ENCODE peak calls at places on chromosomes 11 and 22, in four cellular contexts. One of them, this sample, is unnamed. For H3K36me3 and H3K9me3, the result is how much of the 10 kb centered on the place peaks cover.

GRCh38 chr22:35386670-35387288 is 5.9 kb downstream of the HMOX1 start:
- DNase-seq in gastrocnemius medialis: no peak
- DNase-seq in SK-N-MC: no peak
- DNase-seq in mucosa of descending colon: no peak
- DNase-seq in this sample: no peak

GRCh38 chr11:19988598-19988997 is 171.7 kb downstream of the DBX1 start:
- DNase-seq in SK-N-MC: no peak
- DNase-seq in mucosa of descending colon: no peak
- DNase-seq in gastrocnemius medialis: peak
- DNase-seq in this sample: peak

GRCh38 chr11:10934293-10934850 is 76.5 kb upstream of the ZBED5 start:
- DNase-seq in SK-N-MC: no peak
- DNase-seq in mucosa of descending colon: peak
- DNase-seq in gastrocnemius medialis: no peak
- DNase-seq in this sample: no peak

GRCh38 chr11:1077417-1078119 is 2.9 kb downstream of the MUC2 start:
- DNase-seq in gastrocnemius medialis: no peak
- DNase-seq in SK-N-MC: no peak
- DNase-seq in mucosa of descending colon: no peak
- DNase-seq in this sample: no peak

GRCh38 chr11:7551571-7551970 is 37.8 kb downstream of the PPFIBP2 start:
- DNase-seq in SK-N-MC: no peak
- DNase-seq in mucosa of descending colon: no peak
- DNase-seq in gastrocnemius medialis: no peak
- DNase-seq in this sample: no peak

GRCh38 chr11:6531267-6531752 is 34.2 kb downstream of the DNHD1 start:
- DNase-seq in mucosa of descending colon: peak
- DNase-seq in gastrocnemius medialis: no peak
- DNase-seq in SK-N-MC: peak
- DNase-seq in this sample: no peak

GRCh38 chr11:118923721-118924587 is 1.8 kb downstream of the BCL9L start:
- DNase-seq in gastrocnemius medialis: peak
- DNase-seq in SK-N-MC: no peak
- DNase-seq in mucosa of descending colon: peak
- DNase-seq in this sample: no peak

GRCh38 chr11:488992-489391 is 18.1 kb downstream of the RNH1 start:
- DNase-seq in SK-N-MC: no peak
- DNase-seq in mucosa of descending colon: peak
- DNase-seq in gastrocnemius medialis: no peak
- DNase-seq in this sample: no peak

GRCh38 chr22:36865346-36865745 is 4.5 kb downstream of the NCF4 start:
- DNase-seq in mucosa of descending colon: no peak
- DNase-seq in SK-N-MC: no peak
- DNase-seq in gastrocnemius medialis: no peak
- DNase-seq in this sample: peak

GRCh38 chr11:2976289-2977063 is 15.7 kb downstream of the NAP1L4 start:
- DNase-seq in mucosa of descending colon: no peak
- DNase-seq in SK-N-MC: no peak
- DNase-seq in gastrocnemius medialis: no peak
- DNase-seq in this sample: no peak

GRCh38 chr11:2975594-2975993 is 16.5 kb downstream of the NAP1L4 start:
- DNase-seq in gastrocnemius medialis: peak
- DNase-seq in SK-N-MC: no peak
- DNase-seq in mucosa of descending colon: no peak
- DNase-seq in this sample: no peak

GRCh38 chr11:2974272-2974671 is 17.9 kb downstream of the NAP1L4 start:
- DNase-seq in mucosa of descending colon: no peak
- DNase-seq in SK-N-MC: no peak
- DNase-seq in gastrocnemius medialis: no peak
- DNase-seq in this sample: no peak

GRCh38 chr11:2980168-2980840 is 11.8 kb downstream of the NAP1L4 start:
- DNase-seq in SK-N-MC: no peak
- DNase-seq in gastrocnemius medialis: no peak
- DNase-seq in mucosa of descending colon: no peak
- DNase-seq in this sample: no peak

DNA sequence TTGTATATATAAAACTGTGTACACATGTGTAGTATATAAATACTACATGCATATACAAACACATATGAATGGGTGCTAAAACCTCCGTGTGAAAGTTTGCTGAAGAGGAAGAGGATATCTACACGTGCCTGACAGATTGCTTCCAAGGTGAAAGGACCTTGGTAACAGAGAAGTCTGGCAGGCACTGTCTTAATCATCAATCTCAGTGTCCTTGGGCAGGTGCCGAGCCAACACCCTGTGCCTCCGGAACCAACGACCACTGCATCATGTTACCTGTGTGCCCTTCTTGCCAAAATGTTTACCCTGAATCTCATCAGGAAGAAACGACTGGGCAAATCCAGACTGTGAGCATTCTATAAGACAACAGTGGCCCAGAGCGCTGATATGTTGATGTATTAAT is 15.0 kb downstream of the NAP1L4 start:
- DNase-seq in gastrocnemius medialis: peak
- DNase-seq in SK-N-MC: no peak
- DNase-seq in mucosa of descending colon: no peak
- DNase-seq in this sample: no peak
- H3K36me3 ChIP-seq in gastrocnemius medialis: under half
- H3K36me3 ChIP-seq in SK-N-MC: half or more
- H3K36me3 ChIP-seq in mucosa of descending colon: under half
- H3K36me3 ChIP-seq in this sample: under half

GRCh38 chr11:124725719-124726105 is 14.0 kb upstream of the NRGN start:
- DNase-seq in mucosa of descending colon: no peak
- DNase-seq in SK-N-MC: no peak
- DNase-seq in gastrocnemius medialis: no peak
- DNase-seq in this sample: no peak

GRCh38 chr11:124722176-124722575 is 17.6 kb upstream of the NRGN start:
- DNase-seq in mucosa of descending colon: no peak
- DNase-seq in gastrocnemius medialis: no peak
- DNase-seq in SK-N-MC: no peak
- DNase-seq in this sample: no peak

GRCh38 chr11:124719534-124719933 is 20.2 kb upstream of the NRGN start:
- DNase-seq in mucosa of descending colon: no peak
- DNase-seq in gastrocnemius medialis: no peak
- DNase-seq in SK-N-MC: no peak
- DNase-seq in this sample: no peak

DNA sequence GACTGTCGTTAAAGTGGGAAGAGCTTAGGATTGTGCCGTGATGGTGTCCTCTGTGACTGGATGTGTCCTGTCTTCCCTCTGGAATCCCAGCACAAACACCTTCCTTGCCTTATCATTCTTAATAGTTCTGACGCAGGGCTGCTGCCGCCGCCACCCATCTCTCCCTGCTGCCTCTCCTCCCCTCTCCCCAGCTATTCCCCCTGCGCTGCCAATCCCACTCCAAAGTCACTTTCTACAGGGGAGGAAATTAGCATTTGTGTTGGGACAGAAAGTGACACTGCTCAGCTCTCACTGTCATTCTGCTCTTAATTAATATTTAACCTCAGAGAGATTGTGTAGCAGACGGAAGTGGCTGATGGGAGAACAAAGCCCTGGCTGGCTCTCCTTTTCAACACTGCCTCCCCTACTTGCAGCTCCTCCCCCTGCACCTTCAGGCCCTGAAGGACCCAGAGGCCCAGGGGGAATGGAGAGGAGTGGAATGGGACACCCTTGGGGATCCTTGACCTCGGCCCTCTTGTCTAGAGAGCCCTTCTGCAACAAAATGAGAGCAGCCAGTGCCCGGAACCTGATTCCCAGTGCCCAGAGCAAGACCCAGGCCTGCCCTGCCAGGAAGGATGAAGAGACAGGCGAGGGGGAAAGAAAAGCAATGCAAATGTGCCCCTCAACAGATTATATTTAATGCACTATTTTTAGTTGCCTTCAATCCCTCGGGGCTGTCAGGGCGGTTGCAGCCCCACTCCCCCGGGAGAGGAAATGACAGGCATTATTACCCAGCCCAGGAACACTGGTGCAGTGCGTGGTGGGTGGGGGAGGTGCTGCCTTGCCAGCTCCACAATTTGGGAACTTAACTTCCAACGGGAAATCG is 14.7 kb upstream of the NRGN start:
- DNase-seq in SK-N-MC: no peak
- DNase-seq in gastrocnemius medialis: no peak
- DNase-seq in mucosa of descending colon: peak
- DNase-seq in this sample: no peak
- H3K4me3 ChIP-seq in SK-N-MC: peak
- H3K4me3 ChIP-seq in gastrocnemius medialis: no peak
- H3K4me3 ChIP-seq in mucosa of descending colon: no peak
- H3K4me3 ChIP-seq in this sample: no peak

GRCh38 chr22:48573766-48574165 is 1253.9 kb downstream of the BRD1 start:
- DNase-seq in mucosa of descending colon: no peak
- DNase-seq in gastrocnemius medialis: no peak
- DNase-seq in SK-N-MC: no peak
- DNase-seq in this sample: no peak

GRCh38 chr22:48575567-48576332 is 1251.9 kb downstream of the BRD1 start:
- DNase-seq in SK-N-MC: no peak
- DNase-seq in mucosa of descending colon: no peak
- DNase-seq in gastrocnemius medialis: no peak
- DNase-seq in this sample: no peak

GRCh38 chr22:48570912-48571311 is 1256.8 kb downstream of the BRD1 start:
- DNase-seq in mucosa of descending colon: no peak
- DNase-seq in gastrocnemius medialis: no peak
- DNase-seq in SK-N-MC: no peak
- DNase-seq in this sample: no peak

GRCh38 chr22:48574776-48575566 is 1252.7 kb downstream of the BRD1 start:
- DNase-seq in SK-N-MC: no peak
- DNase-seq in mucosa of descending colon: peak
- DNase-seq in gastrocnemius medialis: no peak
- DNase-seq in this sample: peak

DNA sequence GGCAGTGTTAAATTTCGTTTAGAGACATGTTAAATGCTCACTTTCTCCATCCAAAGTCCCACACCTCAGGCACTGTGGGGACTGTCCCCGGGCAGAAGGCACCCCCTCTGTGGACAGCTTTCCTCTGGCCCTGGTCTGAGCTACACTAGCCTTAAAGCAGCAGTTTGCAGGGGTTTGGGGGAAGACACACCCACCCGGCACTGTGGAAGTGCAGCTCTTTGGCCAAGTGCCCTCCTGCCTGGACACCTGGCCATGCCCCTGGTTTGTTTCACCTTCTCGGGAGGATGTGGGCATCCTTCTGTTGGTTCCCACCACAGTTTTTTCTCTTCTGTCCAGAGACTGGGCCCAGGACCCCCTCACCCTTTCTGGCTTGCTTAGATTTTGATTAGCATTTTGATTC is 1254.7 kb downstream of the BRD1 start:
- DNase-seq in gastrocnemius medialis: no peak
- DNase-seq in mucosa of descending colon: no peak
- DNase-seq in SK-N-MC: no peak
- DNase-seq in this sample: no peak
- H3K9me3 ChIP-seq in gastrocnemius medialis: under half
- H3K9me3 ChIP-seq in mucosa of descending colon: under half
- H3K9me3 ChIP-seq in SK-N-MC: under half
- H3K9me3 ChIP-seq in this sample: under half

GRCh38 chr11:73366265-73366610 is 10.0 kb upstream of the RELT start:
- DNase-seq in gastrocnemius medialis: no peak
- DNase-seq in mucosa of descending colon: no peak
- DNase-seq in SK-N-MC: no peak
- DNase-seq in this sample: no peak

GRCh38 chr11:73363147-73363546 is 13.1 kb upstream of the RELT start:
- DNase-seq in mucosa of descending colon: no peak
- DNase-seq in gastrocnemius medialis: no peak
- DNase-seq in SK-N-MC: no peak
- DNase-seq in this sample: no peak

GRCh38 chr11:73366953-73367352 is 9.2 kb upstream of the RELT start:
- DNase-seq in mucosa of descending colon: no peak
- DNase-seq in SK-N-MC: no peak
- DNase-seq in gastrocnemius medialis: no peak
- DNase-seq in this sample: no peak

GRCh38 chr11:73365352-73366264 is 10.6 kb upstream of the RELT start:
- DNase-seq in gastrocnemius medialis: no peak
- DNase-seq in mucosa of descending colon: no peak
- DNase-seq in SK-N-MC: no peak
- DNase-seq in this sample: no peak

GRCh38 chr11:73367482-73368024 is 8.6 kb upstream of the RELT start:
- DNase-seq in SK-N-MC: no peak
- DNase-seq in gastrocnemius medialis: no peak
- DNase-seq in mucosa of descending colon: no peak
- DNase-seq in this sample: no peak
- H3K36me3 ChIP-seq in SK-N-MC: under half
- H3K36me3 ChIP-seq in gastrocnemius medialis: under half
- H3K36me3 ChIP-seq in mucosa of descending colon: under half
- H3K36me3 ChIP-seq in this sample: under half

GRCh38 chr11:68264244-68264643 is 7.5 kb downstream of the C11orf24 start:
- DNase-seq in mucosa of descending colon: no peak
- DNase-seq in gastrocnemius medialis: no peak
- DNase-seq in SK-N-MC: no peak
- DNase-seq in this sample: no peak
- H3K4me3 ChIP-seq in mucosa of descending colon: no peak
- H3K4me3 ChIP-seq in gastrocnemius medialis: no peak
- H3K4me3 ChIP-seq in SK-N-MC: no peak
- H3K4me3 ChIP-seq in this sample: no peak

GRCh38 chr22:48644108-48644507 is 1183.6 kb downstream of the BRD1 start:
- DNase-seq in gastrocnemius medialis: no peak
- DNase-seq in mucosa of descending colon: no peak
- DNase-seq in SK-N-MC: no peak
- DNase-seq in this sample: peak
- H3K9me3 ChIP-seq in gastrocnemius medialis: under half
- H3K9me3 ChIP-seq in mucosa of descending colon: under half
- H3K9me3 ChIP-seq in SK-N-MC: under half
- H3K9me3 ChIP-seq in this sample: under half

DNA sequence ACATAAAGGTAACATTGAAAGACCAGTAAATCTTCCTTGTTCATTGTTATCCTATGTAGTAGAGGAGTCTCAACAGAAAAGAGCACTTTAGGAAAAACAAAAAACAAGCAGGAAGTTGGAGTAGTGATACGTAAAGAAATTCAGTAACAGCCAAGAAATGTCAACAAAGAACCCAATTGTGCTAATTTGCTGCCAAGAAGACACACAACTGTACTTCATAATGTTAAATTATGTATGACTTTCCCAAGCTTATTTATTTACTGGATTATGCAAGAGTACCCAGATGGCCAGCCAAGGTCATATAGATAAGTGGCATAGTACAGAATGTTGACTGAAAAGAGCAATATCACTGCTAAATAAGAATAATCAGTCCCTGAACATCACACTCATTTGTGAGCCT is 264.7 kb upstream of the CCDC179 start:
- DNase-seq in mucosa of descending colon: no peak
- DNase-seq in SK-N-MC: no peak
- DNase-seq in gastrocnemius medialis: no peak
- DNase-seq in this sample: no peak
- H3K36me3 ChIP-seq in mucosa of descending colon: under half
- H3K36me3 ChIP-seq in SK-N-MC: under half
- H3K36me3 ChIP-seq in gastrocnemius medialis: under half
- H3K36me3 ChIP-seq in this sample: under half

DNA sequence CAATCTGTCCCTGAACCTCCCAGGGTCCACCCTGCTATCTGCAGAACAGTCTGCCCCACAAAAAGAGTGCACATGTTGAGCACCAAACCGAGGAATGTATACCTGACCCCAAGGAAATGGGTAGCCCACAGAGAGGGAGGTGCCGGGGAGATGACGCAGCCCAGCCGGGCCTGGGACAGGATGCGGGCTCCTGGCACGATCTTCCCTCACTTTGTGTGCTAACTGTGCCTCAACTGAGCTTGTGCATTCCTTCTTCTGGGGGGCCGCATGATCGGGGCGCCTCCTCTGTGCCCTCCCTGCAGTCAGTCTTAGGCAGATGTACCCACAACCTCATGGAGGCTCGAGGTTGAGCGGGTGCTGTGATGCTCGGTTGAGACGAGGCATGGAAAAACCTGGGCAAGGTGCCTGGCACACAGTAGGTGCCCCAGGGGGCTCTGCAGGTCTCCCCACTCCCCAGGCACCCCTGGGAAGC is 2.4 kb downstream of the GAS2L1 start:
- DNase-seq in SK-N-MC: no peak
- DNase-seq in gastrocnemius medialis: no peak
- DNase-seq in mucosa of descending colon: no peak
- DNase-seq in this sample: no peak
- H3K4me3 ChIP-seq in SK-N-MC: no peak
- H3K4me3 ChIP-seq in gastrocnemius medialis: peak
- H3K4me3 ChIP-seq in mucosa of descending colon: no peak
- H3K4me3 ChIP-seq in this sample: no peak

This sample was measured in MG63.